ENCODE peak calls at places on chromosomes 3 and 15, in eight cellular contexts. F, B, H, D, N, R, G and J are unnamed samples.

GRCh38 chr3:57787867-57788623 is 31.9 kb downstream of the SLMAP start:
- DNase-seq in F (no peak), B (no peak), H (no peak), D (no peak), N (no peak), R (peak), G (no peak), J (no peak)

GRCh38 chr3:37773471-37773870 is 88.2 kb upstream of the CTDSPL start:
- DNase-seq in F (no peak), B (no peak), H (no peak), D (no peak), N (no peak), R (no peak), G (no peak), J (no peak)

GRCh38 chr3:41213563-41213962 is 14.3 kb downstream of the CTNNB1 start:
- DNase-seq in F (no peak), B (no peak), H (no peak), D (no peak), N (no peak), R (no peak), G (no peak), J (no peak)

GRCh38 chr3:54299169-54299935 is 177.0 kb downstream of the CACNA2D3 start:
- DNase-seq in F (no peak), B (no peak), H (no peak), D (no peak), N (no peak), R (no peak), G (no peak), J (no peak)

GRCh38 chr3:150107429-150108175 is 136.9 kb upstream of the PFN2 start:
- DNase-seq in F (no peak), B (no peak), H (no peak), D (no peak), N (no peak), R (no peak), G (no peak), J (no peak)

GRCh38 chr3:186938716-186939115 is 8.4 kb downstream of the ST6GAL1 start:
- DNase-seq in F (no peak), B (no peak), H (no peak), D (peak), N (no peak), R (peak), G (no peak), J (no peak)

GRCh38 chr3:131047582-131047981 is 20.9 kb downstream of the NEK11 start:
- DNase-seq in F (no peak), B (no peak), H (no peak), D (no peak), N (peak), R (no peak), G (no peak), J (no peak)

GRCh38 chr3:182979719-182980191 is 583 bp downstream of the DCUN1D1 start:
- DNase-seq in F (peak), B (peak), H (peak), D (peak), N (peak), R (no peak), G (peak), J (peak)

GRCh38 chr3:8153778-8154177 is 347.8 kb upstream of the LMCD1 start:
- DNase-seq in F (no peak), B (no peak), H (no peak), D (no peak), N (no peak), R (no peak), G (no peak), J (no peak)

GRCh38 chr15:95620934-95621579 is 709.4 kb upstream of the NR2F2 start:
- DNase-seq in F (peak), B (no peak), H (no peak), D (no peak), N (no peak), R (no peak), G (no peak), J (no peak)

GRCh38 chr3:53080612-53081205 is 34.8 kb upstream of the SFMBT1 start:
- DNase-seq in F (no peak), B (no peak), H (no peak), D (no peak), N (no peak), R (no peak), G (no peak), J (no peak)

GRCh38 chr15:69253156-69253555 is 45.6 kb upstream of the PAQR5 start:
- DNase-seq in F (no peak), B (peak), H (no peak), D (peak), N (no peak), R (peak), G (no peak), J (no peak)

GRCh38 chr3:116423945-116424344 is 21.3 kb downstream of the LSAMP start:
- DNase-seq in F (no peak), B (no peak), H (no peak), D (no peak), N (no peak), R (no peak), G (no peak), J (no peak)

GRCh38 chr3:108462899-108463298 is 47.5 kb downstream of the MYH15 start:
- DNase-seq in F (no peak), B (no peak), H (no peak), D (no peak), N (no peak), R (peak), G (no peak), J (no peak)

GRCh38 chr15:35777016-35777415 is 231.1 kb upstream of the DPH6 start:
- DNase-seq in F (no peak), B (no peak), H (no peak), D (no peak), N (no peak), R (no peak), G (no peak), J (peak)

GRCh38 chr3:108662141-108662738 is 72.7 kb downstream of the DZIP3 start:
- DNase-seq in F (peak), B (peak), H (no peak), D (peak), N (no peak), R (peak), G (peak), J (peak)

GRCh38 chr3:64438837-64439236 is 213.6 kb upstream of the PRICKLE2 start:
- DNase-seq in F (no peak), B (no peak), H (no peak), D (no peak), N (no peak), R (no peak), G (no peak), J (peak)

GRCh38 chr3:67526246-67526645 is 128.2 kb downstream of the SUCLG2 start:
- DNase-seq in F (no peak), B (no peak), H (no peak), D (no peak), N (no peak), R (peak), G (no peak), J (no peak)

GRCh38 chr3:16060945-16061344 is 113.5 kb upstream of the GALNT15 start:
- DNase-seq in F (peak), B (peak), H (peak), D (peak), N (no peak), R (peak), G (no peak), J (no peak)

GRCh38 chr3:16061491-16061890 is 113.0 kb upstream of the GALNT15 start:
- DNase-seq in F (no peak), B (no peak), H (no peak), D (no peak), N (no peak), R (no peak), G (no peak), J (no peak)

GRCh38 chr3:16059700-16060357 is 114.7 kb upstream of the GALNT15 start:
- DNase-seq in F (no peak), B (no peak), H (no peak), D (no peak), N (no peak), R (peak), G (no peak), J (no peak)

GRCh38 chr3:16059081-16059537 is 115.4 kb upstream of the GALNT15 start:
- DNase-seq in F (no peak), B (peak), H (no peak), D (no peak), N (no peak), R (no peak), G (no peak), J (no peak)

GRCh38 chr3:16060358-16060852 is 114.1 kb upstream of the GALNT15 start:
- DNase-seq in F (peak), B (peak), H (peak), D (peak), N (no peak), R (peak), G (no peak), J (no peak)
- TF ChIP-seq CTCF in F (no peak), B (peak), H (peak), D (no peak), N (no peak), R (peak), G (no peak), J (no peak)

DNA sequence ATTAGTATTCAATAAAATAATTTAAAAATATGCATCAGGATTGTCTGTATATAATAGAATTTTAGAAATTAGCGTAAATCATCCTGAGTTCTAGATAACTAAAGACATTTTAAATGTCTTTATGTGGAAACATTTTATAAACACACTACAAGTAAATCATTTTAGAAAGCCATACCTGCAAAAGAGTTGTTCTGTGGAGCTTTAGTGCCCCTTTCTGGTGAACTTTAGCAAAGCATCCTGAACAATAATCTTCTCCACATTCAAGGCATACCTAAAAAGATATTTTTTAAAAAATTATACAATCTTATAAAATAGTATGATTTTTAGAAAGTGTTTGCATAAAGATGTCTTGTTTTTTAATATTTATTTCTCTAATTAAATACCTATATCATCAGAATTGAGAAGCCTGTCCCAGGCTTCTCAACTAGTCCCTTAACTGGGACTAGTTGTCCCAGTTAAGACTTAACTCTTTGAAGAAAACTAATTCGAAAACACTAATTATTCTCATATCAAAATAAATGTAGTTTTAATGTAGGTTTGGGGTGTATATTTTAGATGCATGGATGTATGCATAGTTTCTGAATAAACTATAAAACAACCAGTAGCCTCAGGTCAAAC is 29.7 kb downstream of the ZBBX start:
- DNase-seq in F (no peak), B (peak), H (no peak), D (peak), N (no peak), R (peak), G (no peak), J (peak)
- TF ChIP-seq CTCF in F (no peak), B (peak), H (peak), D (peak), N (peak), R (peak), G (peak), J (peak)

GRCh38 chr3:2150576-2150975 is 51.9 kb downstream of the CNTN4 start:
- DNase-seq in F (no peak), B (no peak), H (no peak), D (no peak), N (no peak), R (no peak), G (no peak), J (no peak)

GRCh38 chr3:2153047-2153446 is 54.4 kb downstream of the CNTN4 start:
- DNase-seq in F (no peak), B (no peak), H (no peak), D (no peak), N (no peak), R (no peak), G (no peak), J (no peak)

GRCh38 chr3:2154596-2154995 is 55.9 kb downstream of the CNTN4 start:
- DNase-seq in F (no peak), B (no peak), H (no peak), D (no peak), N (no peak), R (no peak), G (no peak), J (no peak)

GRCh38 chr3:2158828-2159227 is 60.2 kb downstream of the CNTN4 start:
- DNase-seq in F (no peak), B (no peak), H (no peak), D (no peak), N (no peak), R (no peak), G (no peak), J (no peak)

GRCh38 chr3:2156244-2156847 is 57.7 kb downstream of the CNTN4 start:
- DNase-seq in F (no peak), B (peak), H (no peak), D (peak), N (peak), R (no peak), G (no peak), J (peak)
- TF ChIP-seq CTCF in F (no peak), B (peak), H (peak), D (peak), N (peak), R (peak), G (no peak), J (peak)

DNA sequence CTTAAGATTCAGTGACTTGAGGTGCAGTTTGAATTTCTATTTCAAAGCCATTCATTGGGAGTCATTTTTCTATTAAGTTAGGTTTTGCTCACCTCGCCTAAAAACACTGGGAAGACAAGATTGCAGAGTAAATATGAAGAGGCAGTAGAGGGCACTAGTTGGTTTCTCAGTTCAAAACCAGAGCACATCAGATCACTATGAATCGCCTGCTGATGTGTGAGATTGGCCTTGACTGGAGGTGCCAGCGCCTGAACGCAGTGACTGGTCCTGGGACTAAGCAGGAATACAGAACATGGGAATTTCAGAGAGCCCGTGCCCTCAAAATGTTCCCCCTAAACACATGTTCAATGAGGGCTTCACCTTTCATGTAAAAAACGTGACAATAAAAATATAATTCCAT is 229.0 kb downstream of the ITPR1 start:
- DNase-seq in F (peak), B (peak), H (no peak), D (peak), N (no peak), R (peak), G (peak), J (no peak)
- TF ChIP-seq CTCF in F (peak), B (peak), H (peak), D (peak), N (no peak), R (peak), G (no peak), J (no peak)

GRCh38 chr3:143648708-143649107 is 199.6 kb downstream of the SLC9A9 start:
- DNase-seq in F (no peak), B (peak), H (no peak), D (no peak), N (peak), R (no peak), G (no peak), J (peak)
- TF ChIP-seq CTCF in F (no peak), B (no peak), H (no peak), D (peak), N (peak), R (peak), G (no peak), J (peak)